ENCODE peak calls at places on chromosomes 3 and 15, in ten cellular contexts. U, B, P, H, W, F, M, J, A and S are unnamed samples.

GRCh38 chr3:169041677-169042171 is 621.8 kb downstream of the MECOM start:
- DNase-seq in J (no peak), U (no peak), W (no peak), H (no peak), P (peak; percentile 43), M (no peak), F (no peak), A (no peak), B (peak; percentile 70), S (peak; percentile 88)

GRCh38 chr3:50392101-50392715 is 32.9 kb upstream of the TMEM115 start:
- DNase-seq in P (no peak), J (no peak), A (no peak), H (no peak), U (no peak), W (no peak), B (no peak), M (no peak), F (no peak), S (no peak)

GRCh38 chr15:29822685-29823459 is 604 bp upstream of the TJP1 start:
- DNase-seq in H (no peak), M (no peak), B (peak; percentile 76), W (no peak), A (no peak), F (peak; percentile 80), J (no peak), U (no peak), P (peak; percentile 59), S (peak; percentile 98)

GRCh38 chr3:106251160-106251892 is 382.5 kb upstream of the CBLB start:
- DNase-seq in B (no peak), A (no peak), P (peak; percentile 12), F (no peak), J (no peak), H (no peak), U (no peak), W (no peak), M (no peak), S (no peak)

GRCh38 chr3:110420158-110420641 is 651.4 kb upstream of the NECTIN3 start:
- DNase-seq in A (no peak), J (no peak), W (no peak), B (peak; percentile 90), H (no peak), M (no peak), U (no peak), P (peak; percentile 51), F (no peak), S (peak; percentile 79)

GRCh38 chr3:177525987-177526712 is 328.9 kb upstream of the TBL1XR1 start:
- DNase-seq in A (no peak), U (no peak), B (peak; percentile 86), W (no peak), P (peak; percentile 29), M (no peak), J (no peak), F (peak; percentile 28), H (no peak), S (peak; percentile 43)

GRCh38 chr3:14762701-14763100 is 56.1 kb upstream of the FGD5 start:
- DNase-seq in F (no peak), A (no peak), B (no peak), M (no peak), W (no peak), J (no peak), P (no peak), U (peak; percentile 23), H (no peak), S (no peak)

GRCh38 chr15:51267714-51268105 is 70.7 kb downstream of the CYP19A1 start:
- DNase-seq in U (no peak), P (no peak), W (no peak), B (peak; percentile 29), J (no peak), H (no peak), M (no peak), F (peak; percentile 41), A (no peak), S (peak; percentile 48)

GRCh38 chr3:197015790-197016705 is 13.6 kb downstream of the MELTF start:
- DNase-seq in W (no peak), M (no peak), P (no peak), J (no peak), A (no peak), F (peak; percentile 12), U (no peak), B (no peak), H (no peak), S (no peak)

GRCh38 chr3:141877911-141878310 is 1.5 kb downstream of the ATP1B3 start:
- DNase-seq in B (peak; percentile 52), H (peak; percentile 32), U (no peak), A (no peak), M (no peak), J (no peak), W (no peak), P (peak; percentile 24), F (no peak), S (peak; percentile 70)

GRCh38 chr3:17810759-17811158 is 68.3 kb upstream of the TBC1D5 start:
- DNase-seq in W (no peak), J (no peak), U (no peak), P (peak; percentile 33), B (peak; percentile 32), A (no peak), H (peak; percentile 5), F (no peak), M (no peak), S (peak; percentile 70)

GRCh38 chr3:196202516-196202970 is 8.7 kb downstream of the ZDHHC19 start:
- DNase-seq in F (no peak), J (peak; percentile 57), U (no peak), A (no peak), B (peak; percentile 33), P (no peak), W (no peak), H (no peak), M (no peak), S (peak; percentile 70)

GRCh38 chr15:29139540-29140459 is 129.8 kb downstream of the NSMCE3 start:
- DNase-seq in P (no peak), J (peak; percentile 30), B (no peak), U (peak; percentile 75), W (peak; percentile 88), H (peak; percentile 38), F (peak; percentile 78), M (peak; percentile 32), A (peak; percentile 50), S (peak; percentile 62)

GRCh38 chr15:65632780-65633384 is 11.1 kb downstream of the SLC24A1 start:
- DNase-seq in W (no peak), F (no peak), J (no peak), M (no peak), U (no peak), B (no peak), P (no peak), H (no peak), A (no peak), S (no peak)

GRCh38 chr3:143294183-143294582 is 174.6 kb downstream of the CHST2 start:
- DNase-seq in H (no peak), F (no peak), A (no peak), P (no peak), J (no peak), W (no peak), U (no peak), M (no peak), B (no peak), S (no peak)

GRCh38 chr15:78067328-78068241 is 9.9 kb downstream of the TBC1D2B start:
- DNase-seq in W (no peak), F (no peak), A (no peak), M (no peak), B (peak; percentile 41), J (no peak), P (no peak), U (no peak), H (no peak), S (peak; percentile 31)

GRCh38 chr15:86247249-86247955 is 167.7 kb downstream of the AGBL1 start:
- DNase-seq in U (no peak), F (no peak), W (no peak), M (no peak), A (no peak), H (no peak), J (no peak), B (peak; percentile 36), P (peak; percentile 92), S (no peak)

GRCh38 chr3:189652042-189652441 is 20.9 kb downstream of the TP63 start:
- DNase-seq in U (no peak), M (no peak), H (peak; percentile 15), J (no peak), A (no peak), B (peak; percentile 10), F (peak; percentile 25), P (peak; percentile 23), W (peak; percentile 65), S (peak; percentile 15)

GRCh38 chr3:71066849-71067261 is 516.7 kb downstream of the FOXP1 start:
- DNase-seq in U (peak; percentile 66), F (no peak), J (no peak), W (no peak), H (no peak), A (peak; percentile 58), M (no peak), P (peak; percentile 64), B (no peak), S (peak; percentile 74)

GRCh38 chr3:45180051-45180450 is 33.9 kb upstream of the CDCP1 start:
- DNase-seq in H (no peak), W (no peak), J (no peak), U (no peak), P (peak; percentile 59), B (peak; percentile 90), A (no peak), F (no peak), M (no peak), S (peak; percentile 90)

GRCh38 chr3:28916713-28917499 is 364.0 kb upstream of the RBMS3 start:
- DNase-seq in B (peak; percentile 87), U (no peak), H (peak; percentile 16), P (peak; percentile 52), J (peak; percentile 61), M (no peak), W (peak; percentile 53), F (peak; percentile 26), A (no peak), S (peak; percentile 87)

GRCh38 chr3:16069149-16069922 is 105.1 kb upstream of the GALNT15 start:
- DNase-seq in U (no peak), F (no peak), A (no peak), M (no peak), P (peak; percentile 68), B (peak; percentile 84), W (no peak), J (no peak), H (no peak), S (peak; percentile 79)

GRCh38 chr15:51108933-51109550 is 14.3 kb upstream of the TNFAIP8L3 start:
- DNase-seq in F (no peak), W (no peak), U (no peak), J (no peak), M (no peak), A (no peak), B (peak; percentile 98), H (no peak), P (peak; percentile 83), S (peak; percentile 92)

GRCh38 chr3:184234224-184234623 is 4.8 kb downstream of the VWA5B2 start:
- DNase-seq in A (no peak), F (no peak), J (no peak), B (peak; percentile 77), H (peak; percentile 87), P (peak; percentile 89), M (no peak), W (no peak), U (no peak), S (peak; percentile 88)

GRCh38 chr3:154776549-154777230 is 303.4 kb upstream of the MME start:
- DNase-seq in F (no peak), M (no peak), W (no peak), A (no peak), P (no peak), J (no peak), H (peak; percentile 22), U (no peak), B (peak; percentile 80), S (no peak)

GRCh38 chr3:65785065-65785645 is 253.6 kb downstream of the MAGI1 start:
- DNase-seq in B (peak; percentile 54), W (no peak), J (no peak), P (peak; percentile 9), H (peak; percentile 82), U (no peak), A (no peak), F (no peak), M (no peak), S (peak; percentile 70)

GRCh38 chr3:5055352-5056004 is 66.6 kb upstream of the ARL8B start:
- DNase-seq in M (no peak), W (no peak), F (no peak), U (no peak), J (no peak), P (no peak), B (no peak), A (no peak), H (no peak), S (no peak)

GRCh38 chr3:156455839-156456238 is 99.1 kb downstream of the SSR3 start:
- DNase-seq in B (no peak), U (no peak), P (no peak), M (no peak), J (no peak), W (peak; percentile 57), F (no peak), A (no peak), H (no peak), S (no peak)